ENCODE peak calls at places on chromosomes 11 and 22, in six cellular contexts. J is H1, I is K562, T is GM12891, C is HepG2, N is GM12878. W is an unnamed sample.
A peak's percentile ranks its signal among the peaks of the same experiment; 100 is the strongest.

GRCh38 chr22:46731246-46732040 is 6.6 kb downstream of the CERK start:
- DNase-seq in C (peak; percentile 78), N (no peak), J (peak; percentile 55), I (no peak), T (no peak), W (no peak)

GRCh38 chr11:34926831-34927132 is 10.4 kb downstream of the PDHX start:
- DNase-seq in J (no peak), C (no peak), I (no peak), T (no peak), N (no peak), W (no peak)

GRCh38 chr11:79265756-79266322 is 175.0 kb downstream of the TENM4 start:
- DNase-seq in C (no peak), T (no peak), J (no peak), N (no peak), I (no peak), W (no peak)

GRCh38 chr11:84645988-84646689 is 981.0 kb downstream of the DLG2 start:
- DNase-seq in I (no peak), C (no peak), N (no peak), T (no peak), J (no peak), W (no peak)

GRCh38 chr11:1341928-1342524 is 32.6 kb upstream of the TOLLIP start:
- DNase-seq in T (no peak), N (no peak), I (no peak), C (no peak), J (no peak), W (no peak)

GRCh38 chr11:129374081-129374992 is 1.3 kb upstream of the BARX2 start:
- DNase-seq in I (no peak), C (no peak), N (no peak), T (no peak), J (peak; percentile 61), W (peak; percentile 15)

GRCh38 chr11:46936138-46937110 is at the start of gene CSTPP1:
- DNase-seq in N (peak; percentile 77), I (peak; percentile 96), C (peak; percentile 88), T (peak; percentile 98), J (peak; percentile 96), W (peak; percentile 98)

GRCh38 chr22:37340331-37341262 is 58.3 kb downstream of the CYTH4 start:
- DNase-seq in C (no peak), J (no peak), I (no peak), T (no peak), N (no peak), W (no peak)

GRCh38 chr22:38461414-38462081 is 6.3 kb upstream of the KDELR3 start:
- DNase-seq in T (peak; percentile 70), N (no peak), I (peak; percentile 86), J (peak; percentile 98), C (peak; percentile 71), W (no peak)

GRCh38 chr11:705646-706438 is at the start of gene EPS8L2:
- DNase-seq in N (no peak), I (peak; percentile 79), T (no peak), C (no peak), J (peak; percentile 73), W (no peak)

GRCh38 chr11:64755681-64756361 is 4.0 kb downstream of the PYGM start:
- DNase-seq in I (no peak), J (no peak), T (no peak), N (no peak), C (no peak), W (no peak)

GRCh38 chr22:21982338-21982965 is at the start of gene TOP3B:
- DNase-seq in N (peak; percentile 17), C (peak; percentile 52), J (peak; percentile 88), I (peak; percentile 100), T (peak; percentile 86), W (peak; percentile 81)

GRCh38 chr11:6397636-6398035 is 7.4 kb downstream of the SMPD1 start:
- DNase-seq in I (no peak), T (no peak), C (no peak), N (no peak), J (no peak), W (no peak)

GRCh38 chr11:118079507-118079906 is 2.6 kb downstream of the TMPRSS4 start:
- DNase-seq in T (no peak), J (no peak), I (no peak), C (no peak), N (no peak), W (no peak)

GRCh38 chr11:118078972-118079411 is 2.1 kb downstream of the TMPRSS4 start:
- DNase-seq in J (no peak), T (no peak), I (no peak), C (no peak), N (no peak), W (no peak)

GRCh38 chr11:118074785-118075184 is 2.1 kb upstream of the TMPRSS4 start:
- DNase-seq in I (no peak), C (no peak), T (no peak), J (no peak), N (no peak), W (no peak)

GRCh38 chr11:118074091-118074685 is 2.7 kb upstream of the TMPRSS4 start:
- DNase-seq in T (no peak), I (peak; percentile 43), N (no peak), C (no peak), J (no peak), W (no peak)

DNA sequence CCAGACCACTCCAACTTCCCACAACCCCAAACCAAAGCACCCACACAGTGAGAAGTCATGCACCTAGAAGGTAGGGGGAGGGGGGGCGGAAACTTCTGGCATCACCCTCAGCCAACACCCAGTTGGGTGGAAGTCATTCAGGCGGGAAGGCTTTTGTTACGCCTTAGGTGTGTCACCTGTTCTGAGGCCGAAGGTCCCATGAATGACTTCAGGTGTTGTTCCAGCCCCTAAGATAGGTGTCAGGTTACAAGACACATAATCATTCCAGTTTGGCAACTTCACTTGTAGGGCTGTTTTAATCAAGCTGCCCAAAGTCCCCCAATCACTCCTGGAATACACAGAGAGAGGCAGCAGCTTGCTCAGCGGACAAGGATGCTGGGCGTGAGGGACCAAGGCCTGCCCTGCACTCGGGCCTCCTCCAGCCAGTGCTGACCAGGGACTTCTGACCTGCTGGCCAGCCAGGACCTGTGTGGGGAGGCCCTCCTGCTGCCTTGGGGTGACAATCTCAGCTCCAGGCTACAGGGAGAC is at the start of gene TMPRSS4:
- DNase-seq in T (no peak), I (no peak), C (no peak), J (no peak), N (no peak), W (no peak)
- TF ChIP-seq TAF1 in T (no peak), I (no peak), C (no peak), J (no peak), N (no peak), W (no peak)

GRCh38 chr11:132064987-132065620 is 694.7 kb downstream of the NTM start:
- DNase-seq in T (no peak), I (no peak), J (no peak), N (no peak), C (no peak), W (no peak)
- TF ChIP-seq POLR2A in T (no peak), I (no peak), J (no peak), N (no peak), C (no peak), W (no peak)

DNA sequence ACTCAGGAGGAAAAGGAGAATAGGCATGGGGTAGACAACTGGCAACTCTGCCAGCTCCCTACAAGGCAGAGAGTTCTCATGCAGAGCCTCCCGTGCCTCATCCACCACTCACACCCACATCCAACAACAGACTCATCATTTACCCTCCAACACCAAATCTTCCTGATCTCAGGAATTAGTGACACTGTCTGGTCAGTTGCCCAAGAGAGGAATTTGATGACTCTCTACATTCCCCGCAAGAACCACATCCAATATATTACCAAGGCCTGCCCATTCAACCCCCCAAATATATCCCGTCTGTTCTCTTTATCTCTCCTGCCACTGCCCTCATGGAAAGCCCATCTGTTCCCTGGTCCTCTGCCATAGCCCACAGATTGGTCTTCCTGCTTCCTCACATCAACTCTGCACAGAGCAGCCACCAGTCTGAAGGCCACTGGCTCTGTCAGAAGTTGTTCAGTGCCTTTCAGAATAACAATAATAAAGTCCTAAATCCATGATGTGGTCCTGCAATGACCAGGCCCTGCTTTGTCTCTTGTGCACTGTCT is 57.5 kb upstream of the CD82 start:
- DNase-seq in C (no peak), I (no peak), J (no peak), N (no peak), T (no peak), W (no peak)
- TF ChIP-seq TAF1 in C (no peak), I (no peak), J (no peak), N (no peak), T (no peak), W (no peak)

GRCh38 chr11:44950625-44951472 is at the start of gene TP53I11:
- DNase-seq in J (no peak), C (no peak), N (no peak), I (peak; percentile 58), T (peak; percentile 64), W (peak; percentile 42)
- TF ChIP-seq POLR2A in J (no peak), C (no peak), N (no peak), I (no peak), T (no peak), W (no peak)

DNA sequence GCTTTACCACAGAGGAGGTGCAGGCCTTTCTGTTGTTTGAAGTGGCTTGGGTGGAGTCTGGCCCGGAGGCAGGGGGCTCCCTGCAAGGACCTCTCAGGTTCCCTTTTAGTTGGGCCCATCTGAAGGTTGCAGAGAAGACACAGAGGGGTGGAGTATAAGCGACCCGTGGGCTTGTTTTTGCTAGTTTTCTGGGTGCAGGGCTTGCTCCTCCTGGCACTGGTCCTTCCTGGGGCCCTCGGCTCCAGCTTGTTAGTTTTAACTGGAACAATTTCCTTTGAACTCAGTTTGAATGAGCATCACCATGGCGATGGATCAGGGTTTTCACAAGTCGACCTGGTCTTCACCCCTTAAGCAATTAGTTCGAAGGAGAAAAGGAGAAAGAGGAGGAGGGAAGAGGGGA is 28.5 kb upstream of the OAF start:
- DNase-seq in I (no peak), N (no peak), T (no peak), C (no peak), J (peak; percentile 33), W (no peak)
- TF ChIP-seq TAF1 in I (no peak), N (no peak), T (no peak), C (no peak), J (no peak), W (no peak)

GRCh38 chr11:118194835-118195627 is 18.6 kb upstream of the SCN2B start:
- DNase-seq in N (no peak), C (peak; percentile 98), J (no peak), I (no peak), T (no peak), W (no peak)
- TF ChIP-seq POLR2A in N (no peak), C (peak; percentile 75), J (no peak), I (no peak), T (no peak), W (no peak)

GRCh38 chr22:35488513-35488912 is 52.1 kb upstream of the RASD2 start:
- DNase-seq in C (no peak), I (no peak), T (no peak), N (no peak), J (no peak), W (no peak)

GRCh38 chr22:35493074-35493473 is 47.6 kb upstream of the RASD2 start:
- DNase-seq in J (no peak), T (no peak), C (no peak), N (no peak), I (no peak), W (no peak)

GRCh38 chr22:35486116-35486631 is 54.5 kb upstream of the RASD2 start:
- DNase-seq in C (no peak), N (no peak), I (no peak), J (no peak), T (no peak), W (no peak)

GRCh38 chr22:35491908-35492380 is 48.7 kb upstream of the RASD2 start:
- DNase-seq in J (no peak), T (no peak), C (no peak), N (no peak), I (peak; percentile 8), W (no peak)

GRCh38 chr22:35489225-35489624 is 51.4 kb upstream of the RASD2 start:
- DNase-seq in C (no peak), J (no peak), N (no peak), T (no peak), I (no peak), W (no peak)
- TF ChIP-seq TAF1 in C (no peak), J (no peak), N (no peak), T (no peak), I (no peak), W (no peak)